ENCODE peak calls at places on chromosomes 6 and 20, in eight cellular contexts. T, L, P, A, I, S, K and X are unnamed samples.

GRCh38 chr6:141548969-141549368 is 583.8 kb upstream of the GJE1 start:
- DNase-seq in L (no peak), A (no peak), K (no peak), I (no peak), P (no peak), T (no peak), S (peak; percentile 80), X (peak; percentile 88)

GRCh38 chr20:11469795-11470495 is 447.7 kb upstream of the BTBD3 start:
- DNase-seq in A (no peak), L (no peak), T (no peak), P (no peak), S (no peak), I (no peak), K (no peak), X (no peak)

GRCh38 chr6:39086711-39087110 is 28.3 kb downstream of the SAYSD1 start:
- DNase-seq in L (no peak), K (no peak), P (no peak), A (no peak), S (no peak), I (no peak), T (no peak), X (no peak)

GRCh38 chr6:110877154-110877564 is 2.6 kb downstream of the AMD1 start:
- DNase-seq in P (no peak), T (no peak), L (no peak), A (no peak), K (no peak), I (no peak), S (no peak), X (peak; percentile 29)

GRCh38 chr6:155795173-155795796 is 339.6 kb upstream of the NOX3 start:
- DNase-seq in P (no peak), I (no peak), A (peak; percentile 30), T (no peak), L (no peak), K (no peak), S (no peak), X (no peak)

GRCh38 chr6:160253714-160254113 is 4.9 kb downstream of the SLC22A2 start:
- DNase-seq in P (no peak), S (no peak), K (no peak), A (no peak), T (no peak), I (no peak), L (no peak), X (no peak)

GRCh38 chr6:139372326-139373153 is 1.9 kb downstream of the CITED2 start:
- DNase-seq in P (no peak), I (no peak), L (no peak), A (no peak), T (no peak), S (peak; percentile 29), K (no peak), X (peak; percentile 46)

GRCh38 chr20:50691585-50692552 is 527 bp upstream of the RIPOR3 start:
- DNase-seq in T (no peak), A (no peak), S (peak; percentile 22), L (no peak), K (peak; percentile 42), P (peak; percentile 28), I (no peak), X (peak; percentile 92)

GRCh38 chr6:44701038-44701636 is 313.6 kb downstream of the CDC5L start:
- DNase-seq in S (no peak), I (no peak), A (no peak), P (no peak), L (no peak), T (no peak), K (no peak), X (no peak)

GRCh38 chr6:107386340-107386739 is 73.0 kb downstream of the PDSS2 start:
- DNase-seq in K (no peak), T (no peak), L (no peak), A (peak; percentile 14), P (no peak), I (no peak), S (peak; percentile 38), X (peak; percentile 52)

GRCh38 chr6:155419161-155419560 is 36.5 kb downstream of the NOX3 start:
- DNase-seq in K (no peak), A (no peak), S (peak; percentile 36), I (no peak), L (no peak), T (no peak), P (no peak), X (peak; percentile 5)

GRCh38 chr6:2918936-2919335 is 15.8 kb upstream of the SERPINB9 start:
- DNase-seq in L (peak; percentile 4), I (no peak), P (no peak), T (no peak), S (no peak), K (no peak), A (no peak), X (no peak)

GRCh38 chr6:110414669-110415296 is 592 bp downstream of the DDO start:
- DNase-seq in S (no peak), T (no peak), L (no peak), A (no peak), P (no peak), K (no peak), I (no peak), X (no peak)

GRCh38 chr20:23340524-23340923 is 10.1 kb upstream of the NXT1 start:
- DNase-seq in P (peak; percentile 53), L (peak; percentile 22), K (peak; percentile 77), T (no peak), S (peak; percentile 54), I (no peak), A (no peak), X (peak; percentile 91)

GRCh38 chr6:139655783-139656705 is 281.6 kb upstream of the CITED2 start:
- DNase-seq in S (no peak), K (peak; percentile 24), A (no peak), I (no peak), T (no peak), L (no peak), P (peak; percentile 96), X (peak; percentile 35)

GRCh38 chr20:59351148-59352040 is 51.0 kb downstream of the EDN3 start:
- DNase-seq in P (peak; percentile 22), S (no peak), I (no peak), T (no peak), K (no peak), L (no peak), A (no peak), X (no peak)

GRCh38 chr6:167487706-167488664 is 163.1 kb downstream of the TTLL2 start:
- DNase-seq in I (no peak), P (no peak), K (no peak), L (no peak), T (no peak), A (no peak), S (no peak), X (no peak)

GRCh38 chr20:24577271-24577909 is 108.0 kb downstream of the SYNDIG1 start:
- DNase-seq in S (no peak), K (no peak), L (no peak), I (no peak), A (no peak), T (no peak), P (no peak), X (no peak)

GRCh38 chr6:30615958-30616810 is 859 bp downstream of the PPP1R10 start:
- DNase-seq in P (peak; percentile 45), A (no peak), K (no peak), I (no peak), S (no peak), T (no peak), L (peak; percentile 36), X (peak; percentile 45)

GRCh38 chr6:161211380-161212035 is 62.4 kb downstream of the AGPAT4 start:
- DNase-seq in T (no peak), P (no peak), L (no peak), A (no peak), K (no peak), I (no peak), S (no peak), X (no peak)

GRCh38 chr6:157198425-157199279 is 124.7 kb downstream of the TMEM242 start:
- DNase-seq in A (no peak), L (no peak), K (peak; percentile 63), I (no peak), T (no peak), S (no peak), P (peak; percentile 94), X (no peak)